ENCODE peak calls at places on chromosome 1, in six cellular contexts. One of them, this sample, is unnamed. For H3K4me1, the result is how much of the 10 kb centered on the place peaks cover.

GRCh38 chr1:47113178-47113577 is 24.1 kb upstream of the CYP4A22 start:
- DNase-seq in body of pancreas: no peak
- DNase-seq in hepatocyte: no peak
- DNase-seq in left ventricle myocardium inferior: no peak
- DNase-seq in H9: no peak
- DNase-seq in uterus: no peak
- DNase-seq in this sample: no peak

GRCh38 chr1:10774615-10775310 is 21.7 kb downstream of the CASZ1 start:
- DNase-seq in H9: no peak
- DNase-seq in hepatocyte: no peak
- DNase-seq in body of pancreas: no peak
- DNase-seq in left ventricle myocardium inferior: peak
- DNase-seq in uterus: no peak
- DNase-seq in this sample: no peak

GRCh38 chr1:67414574-67414973 is 15.6 kb downstream of the SERBP1 start:
- DNase-seq in hepatocyte: no peak
- DNase-seq in body of pancreas: no peak
- DNase-seq in left ventricle myocardium inferior: no peak
- DNase-seq in uterus: no peak
- DNase-seq in H9: no peak
- DNase-seq in this sample: no peak

GRCh38 chr1:228085287-228085926 is 2.9 kb downstream of the ARF1 start:
- DNase-seq in body of pancreas: no peak
- DNase-seq in left ventricle myocardium inferior: peak
- DNase-seq in H9: no peak
- DNase-seq in uterus: no peak
- DNase-seq in hepatocyte: peak
- DNase-seq in this sample: peak

GRCh38 chr1:150006881-150007401 is 3.6 kb downstream of the OTUD7B start:
- DNase-seq in body of pancreas: no peak
- DNase-seq in hepatocyte: no peak
- DNase-seq in uterus: no peak
- DNase-seq in H9: no peak
- DNase-seq in left ventricle myocardium inferior: no peak
- DNase-seq in this sample: no peak

GRCh38 chr1:41608242-41608641 is 123.8 kb upstream of the EDN2 start:
- DNase-seq in H9: no peak
- DNase-seq in uterus: no peak
- DNase-seq in left ventricle myocardium inferior: no peak
- DNase-seq in body of pancreas: no peak
- DNase-seq in hepatocyte: peak
- DNase-seq in this sample: peak

GRCh38 chr1:204480515-204480914 is 14.1 kb downstream of the PIK3C2B start:
- DNase-seq in hepatocyte: no peak
- DNase-seq in left ventricle myocardium inferior: no peak
- DNase-seq in H9: no peak
- DNase-seq in uterus: no peak
- DNase-seq in body of pancreas: no peak
- DNase-seq in this sample: no peak

GRCh38 chr1:151002611-151003010 is 4.1 kb downstream of the MINDY1 start:
- DNase-seq in H9: no peak
- DNase-seq in body of pancreas: no peak
- DNase-seq in left ventricle myocardium inferior: no peak
- DNase-seq in uterus: no peak
- DNase-seq in hepatocyte: no peak
- DNase-seq in this sample: no peak

GRCh38 chr1:79041666-79042065 is 35.1 kb upstream of the ADGRL4 start:
- DNase-seq in body of pancreas: no peak
- DNase-seq in hepatocyte: no peak
- DNase-seq in left ventricle myocardium inferior: no peak
- DNase-seq in H9: no peak
- DNase-seq in uterus: no peak
- DNase-seq in this sample: peak

GRCh38 chr1:9292361-9293240 is at the start of gene SPSB1:
- DNase-seq in uterus: peak
- DNase-seq in H9: peak
- DNase-seq in body of pancreas: peak
- DNase-seq in left ventricle myocardium inferior: peak
- DNase-seq in hepatocyte: peak
- DNase-seq in this sample: peak

GRCh38 chr1:100448371-100448770 is 89.6 kb upstream of the GPR88 start:
- DNase-seq in body of pancreas: peak
- DNase-seq in left ventricle myocardium inferior: no peak
- DNase-seq in hepatocyte: no peak
- DNase-seq in uterus: no peak
- DNase-seq in H9: no peak
- DNase-seq in this sample: no peak

GRCh38 chr1:152309955-152310354 is 15.1 kb downstream of the FLG start:
- DNase-seq in left ventricle myocardium inferior: no peak
- DNase-seq in uterus: no peak
- DNase-seq in hepatocyte: no peak
- DNase-seq in H9: no peak
- DNase-seq in body of pancreas: peak
- DNase-seq in this sample: no peak

GRCh38 chr1:59903136-59903754 is 23.3 kb downstream of the CYP2J2 start:
- DNase-seq in hepatocyte: peak
- DNase-seq in H9: peak
- DNase-seq in left ventricle myocardium inferior: no peak
- DNase-seq in uterus: no peak
- DNase-seq in body of pancreas: peak
- DNase-seq in this sample: peak

GRCh38 chr1:27542463-27543273 is 52.7 kb upstream of the WASF2 start:
- DNase-seq in H9: no peak
- DNase-seq in hepatocyte: peak
- DNase-seq in uterus: peak
- DNase-seq in left ventricle myocardium inferior: peak
- DNase-seq in body of pancreas: peak
- DNase-seq in this sample: no peak
- H3K27ac ChIP-seq in H9: no peak
- H3K27ac ChIP-seq in hepatocyte: peak
- H3K27ac ChIP-seq in uterus: peak
- H3K27ac ChIP-seq in left ventricle myocardium inferior: peak
- H3K27ac ChIP-seq in body of pancreas: peak
- H3K27ac ChIP-seq in this sample: no peak

GRCh38 chr1:115040501-115040900 is 10.9 kb downstream of the TSHB start:
- DNase-seq in H9: no peak
- DNase-seq in uterus: no peak
- DNase-seq in hepatocyte: no peak
- DNase-seq in body of pancreas: no peak
- DNase-seq in left ventricle myocardium inferior: no peak
- DNase-seq in this sample: no peak
- TF ChIP-seq CTCF in H9: peak
- TF ChIP-seq CTCF in uterus: no peak
- TF ChIP-seq CTCF in hepatocyte: no peak
- TF ChIP-seq CTCF in body of pancreas: no peak
- TF ChIP-seq CTCF in left ventricle myocardium inferior: no peak
- TF ChIP-seq CTCF in this sample: peak

GRCh38 chr1:52080014-52080415 is 23.9 kb downstream of the BTF3L4 start:
- DNase-seq in body of pancreas: no peak
- DNase-seq in left ventricle myocardium inferior: no peak
- DNase-seq in uterus: no peak
- DNase-seq in hepatocyte: peak
- DNase-seq in H9: no peak
- DNase-seq in this sample: no peak
- H3K4me1 ChIP-seq in body of pancreas: under half
- H3K4me1 ChIP-seq in left ventricle myocardium inferior: under half
- H3K4me1 ChIP-seq in uterus: under half
- H3K4me1 ChIP-seq in hepatocyte: under half
- H3K4me1 ChIP-seq in H9: under half
- H3K4me1 ChIP-seq in this sample: under half

GRCh38 chr1:245091818-245092637 is 62.8 kb upstream of the KIF26B start:
- DNase-seq in left ventricle myocardium inferior: no peak
- DNase-seq in uterus: no peak
- DNase-seq in body of pancreas: peak
- DNase-seq in hepatocyte: peak
- DNase-seq in H9: no peak
- DNase-seq in this sample: peak

GRCh38 chr1:245090491-245091090 is 64.2 kb upstream of the KIF26B start:
- DNase-seq in left ventricle myocardium inferior: no peak
- DNase-seq in uterus: no peak
- DNase-seq in hepatocyte: no peak
- DNase-seq in body of pancreas: no peak
- DNase-seq in H9: no peak
- DNase-seq in this sample: no peak

GRCh38 chr1:245094092-245094491 is 60.7 kb upstream of the KIF26B start:
- DNase-seq in uterus: no peak
- DNase-seq in left ventricle myocardium inferior: no peak
- DNase-seq in hepatocyte: no peak
- DNase-seq in body of pancreas: no peak
- DNase-seq in H9: no peak
- DNase-seq in this sample: no peak

GRCh38 chr1:245092638-245092976 is 62.2 kb upstream of the KIF26B start:
- DNase-seq in body of pancreas: no peak
- DNase-seq in left ventricle myocardium inferior: no peak
- DNase-seq in H9: no peak
- DNase-seq in uterus: no peak
- DNase-seq in hepatocyte: no peak
- DNase-seq in this sample: no peak

GRCh38 chr1:245091171-245091621 is 63.6 kb upstream of the KIF26B start:
- DNase-seq in hepatocyte: no peak
- DNase-seq in H9: no peak
- DNase-seq in body of pancreas: no peak
- DNase-seq in left ventricle myocardium inferior: no peak
- DNase-seq in uterus: no peak
- DNase-seq in this sample: no peak
- H3K27ac ChIP-seq in hepatocyte: peak
- H3K27ac ChIP-seq in H9: no peak
- H3K27ac ChIP-seq in body of pancreas: no peak
- H3K27ac ChIP-seq in left ventricle myocardium inferior: no peak
- H3K27ac ChIP-seq in uterus: no peak
- H3K27ac ChIP-seq in this sample: no peak